ENCODE peak calls at places on chromosome X, in six cellular contexts. T is cardiac muscle cell, I is mesenchymal stem cell, P is mammary epithelial cell, V is neural progenitor cell, H is IMR-90. O is an unnamed sample. For H3K36me3 and H3K9me3, the result is how much of the 10 kb centered on the place peaks cover.

GRCh38 chrX:6382284-6382683 is 152.6 kb downstream of the VCX3A start:
- DNase-seq in V (no peak), I (no peak), T (no peak), P (no peak), H (no peak), O (no peak)

GRCh38 chrX:24100713-24101112 is 46.0 kb downstream of the EIF2S3 start:
- DNase-seq in T (no peak), P (no peak), I (peak), H (peak), V (no peak), O (no peak)

GRCh38 chrX:73916931-73917657 is 354.1 kb downstream of the CHIC1 start:
- DNase-seq in P (peak), I (peak), H (peak), V (peak), T (peak), O (peak)

GRCh38 chrX:17247144-17247543 is 127.9 kb upstream of the NHS start:
- DNase-seq in T (no peak), V (no peak), I (no peak), P (no peak), H (no peak), O (no peak)

GRCh38 chrX:124256209-124256608 is 76.3 kb upstream of the TEX13D start:
- DNase-seq in H (peak), T (no peak), P (no peak), V (no peak), I (peak), O (peak)

GRCh38 chrX:74636749-74637314 is 22.4 kb upstream of the RLIM start:
- DNase-seq in V (no peak), I (no peak), T (no peak), H (no peak), P (no peak), O (no peak)

GRCh38 chrX:32155044-32155638 is 1056.2 kb downstream of the DMD start:
- DNase-seq in T (peak), I (no peak), P (no peak), V (peak), H (no peak), O (no peak)

GRCh38 chrX:13153796-13154195 is 109.4 kb upstream of the FAM9C start:
- DNase-seq in P (no peak), H (peak), V (no peak), I (no peak), T (no peak), O (peak)

GRCh38 chrX:38117485-38117884 is 103.2 kb downstream of the SRPX start:
- DNase-seq in H (peak), I (no peak), P (peak), V (no peak), T (no peak), O (peak)

GRCh38 chrX:70168238-70169188 is 8.8 kb upstream of the DGAT2L6 start:
- DNase-seq in T (peak), H (peak), V (peak), I (peak), P (peak), O (peak)

GRCh38 chrX:17616936-17617335 is 120.4 kb upstream of the SCML1 start:
- DNase-seq in I (no peak), T (peak), H (no peak), P (no peak), V (peak), O (no peak)

GRCh38 chrX:104255465-104255864 is 732 bp upstream of the ESX1 start:
- DNase-seq in V (no peak), P (peak), I (no peak), T (no peak), H (no peak), O (no peak)

GRCh38 chrX:107701493-107702121 is 73.3 kb downstream of the PRPS1 start:
- DNase-seq in T (no peak), V (no peak), H (no peak), P (no peak), I (no peak), O (no peak)

GRCh38 chrX:139596068-139596467 is 65.5 kb downstream of the F9 start:
- DNase-seq in V (peak), H (no peak), T (no peak), P (no peak), I (no peak), O (no peak)

GRCh38 chrX:129523076-129524055 is at the start of gene SMARCA1:
- DNase-seq in H (peak), P (no peak), V (peak), T (peak), I (peak), O (peak)

GRCh38 chrX:131854586-131854985 is 168.5 kb upstream of the STK26 start:
- DNase-seq in I (peak), T (no peak), P (no peak), V (no peak), H (no peak), O (no peak)

GRCh38 chrX:9682456-9682855 is 83.2 kb downstream of the GPR143 start:
- DNase-seq in P (no peak), V (peak), I (peak), H (peak), T (peak), O (no peak)

GRCh38 chrX:128436397-128437103 is 384.3 kb upstream of the ACTRT1 start:
- DNase-seq in H (no peak), T (no peak), P (no peak), I (no peak), V (no peak), O (peak)

GRCh38 chrX:12263211-12263610 is 124.9 kb downstream of the FRMPD4 start:
- DNase-seq in I (no peak), H (peak), V (no peak), T (no peak), P (peak), O (no peak)

GRCh38 chrX:106730385-106730784 is 3.9 kb downstream of the RNF128 start:
- DNase-seq in I (no peak), T (no peak), V (no peak), P (no peak), H (peak), O (no peak)

GRCh38 chrX:135411893-135412292 is 9.9 kb upstream of the SMIM10L2A start:
- DNase-seq in P (peak), H (peak), V (no peak), T (no peak), I (peak), O (no peak)

GRCh38 chrX:134640914-134641313 is 17.4 kb downstream of the PLAC1 start:
- DNase-seq in I (no peak), H (no peak), V (no peak), T (no peak), P (no peak), O (no peak)

GRCh38 chrX:17547658-17548057 is 172.7 kb downstream of the NHS start:
- DNase-seq in T (peak), P (peak), I (peak), V (no peak), H (peak), O (peak)

GRCh38 chrX:43269201-43269600 is 386.9 kb upstream of the MAOA start:
- DNase-seq in I (peak), V (no peak), T (no peak), H (no peak), P (peak), O (no peak)

GRCh38 chrX:136738049-136738729 is 42.5 kb downstream of the ARHGEF6 start:
- DNase-seq in P (no peak), T (no peak), I (no peak), V (no peak), H (no peak), O (no peak)

GRCh38 chrX:136733613-136734012 is 47.1 kb downstream of the ARHGEF6 start:
- DNase-seq in V (no peak), T (no peak), H (no peak), I (no peak), P (no peak), O (no peak)

GRCh38 chrX:136736690-136737089 is 44.0 kb downstream of the ARHGEF6 start:
- DNase-seq in H (no peak), P (no peak), V (no peak), I (no peak), T (no peak), O (no peak)

GRCh38 chrX:136731798-136732197 is 48.9 kb downstream of the ARHGEF6 start:
- DNase-seq in P (no peak), T (no peak), H (no peak), V (no peak), I (no peak), O (no peak)

GRCh38 chrX:136735604-136736003 is 45.1 kb downstream of the ARHGEF6 start:
- DNase-seq in I (no peak), T (no peak), H (no peak), V (no peak), P (no peak), O (no peak)
- H3K4me3 ChIP-seq in I (no peak), T (no peak), H (no peak), V (no peak), P (no peak), O (no peak)

GRCh38 chrX:110178179-110178865 is 139.6 kb downstream of the AMMECR1 start:
- DNase-seq in V (no peak), H (no peak), I (no peak), P (no peak), T (no peak), O (no peak)
- H3K36me3 ChIP-seq in V (under half), H (under half), I (under half), P (under half), T (under half), O (under half)

DNA sequence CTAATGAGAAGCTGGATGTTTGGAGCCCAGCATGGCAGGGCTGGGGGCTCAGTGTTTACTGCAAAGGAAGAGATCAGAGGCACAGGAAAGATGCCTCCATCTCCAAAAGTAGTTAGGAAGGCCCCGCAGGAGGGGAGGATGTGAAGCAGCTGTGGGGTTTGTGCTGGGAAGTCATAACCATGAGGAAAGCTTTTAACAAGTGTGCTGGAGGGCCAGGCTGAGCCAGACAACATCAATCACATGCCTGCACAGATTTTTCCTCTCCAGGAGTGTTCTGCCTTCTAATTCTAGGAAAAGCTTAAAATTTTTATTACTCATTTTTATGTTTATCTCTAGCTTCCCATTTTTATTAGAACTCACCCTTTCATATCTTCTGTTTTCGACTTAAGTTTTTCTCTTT is 65.4 kb downstream of the GPR82 start:
- DNase-seq in I (no peak), V (no peak), T (no peak), H (no peak), P (no peak), O (no peak)
- H3K9me3 ChIP-seq in I (under half), V (under half), T (under half), H (under half), P (under half), O (under half)

GRCh38 chrX:1336331-1337143 is at the start of gene IL3RA:
- DNase-seq in V (no peak), T (peak), I (peak), P (no peak), H (no peak), O (no peak)

GRCh38 chrX:1330605-1331004 is 6.0 kb upstream of the IL3RA start:
- DNase-seq in V (no peak), H (no peak), I (no peak), P (no peak), T (no peak), O (no peak)

GRCh38 chrX:1334854-1335253 is 1.7 kb upstream of the IL3RA start:
- DNase-seq in V (no peak), T (no peak), I (no peak), P (no peak), H (no peak), O (no peak)
- H3K4me3 ChIP-seq in V (no peak), T (no peak), I (no peak), P (no peak), H (no peak), O (no peak)

GRCh38 chrX:40077176-40077575 is 20.6 kb downstream of the BCOR start:
- DNase-seq in P (no peak), H (no peak), T (no peak), V (no peak), I (no peak), O (no peak)

GRCh38 chrX:40079572-40079971 is 18.2 kb downstream of the BCOR start:
- DNase-seq in V (peak), I (no peak), P (no peak), T (no peak), H (no peak), O (no peak)

GRCh38 chrX:40078489-40079288 is 19.1 kb downstream of the BCOR start:
- DNase-seq in T (no peak), V (peak), I (no peak), H (no peak), P (no peak), O (no peak)

GRCh38 chrX:40076750-40077149 is 21.0 kb downstream of the BCOR start:
- DNase-seq in T (no peak), I (no peak), V (no peak), H (no peak), P (no peak), O (no peak)

DNA sequence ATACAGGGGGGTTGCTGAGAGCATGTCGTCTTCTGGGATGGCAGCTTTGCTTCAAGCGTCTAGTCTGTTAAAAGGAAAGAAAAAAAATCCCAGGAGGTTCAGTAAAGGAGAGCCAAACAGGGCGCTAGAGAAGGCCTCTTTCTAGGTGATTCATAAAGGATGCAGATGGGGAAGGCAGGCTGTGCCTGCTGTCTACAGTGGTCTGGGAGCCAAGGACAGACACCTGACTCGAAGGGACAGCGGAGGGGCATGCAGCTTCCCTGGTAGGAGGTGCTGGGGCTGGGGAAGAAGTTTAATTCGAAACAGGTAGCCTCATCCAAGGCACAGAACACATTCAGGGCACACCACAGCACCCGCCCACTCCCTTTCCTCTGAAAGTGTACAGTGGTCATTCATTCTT is 19.9 kb downstream of the BCOR start:
- DNase-seq in H (no peak), V (no peak), P (no peak), T (no peak), I (no peak), O (no peak)
- H3K36me3 ChIP-seq in H (under half), V (under half), P (under half), T (under half), I (under half), O (under half)

DNA sequence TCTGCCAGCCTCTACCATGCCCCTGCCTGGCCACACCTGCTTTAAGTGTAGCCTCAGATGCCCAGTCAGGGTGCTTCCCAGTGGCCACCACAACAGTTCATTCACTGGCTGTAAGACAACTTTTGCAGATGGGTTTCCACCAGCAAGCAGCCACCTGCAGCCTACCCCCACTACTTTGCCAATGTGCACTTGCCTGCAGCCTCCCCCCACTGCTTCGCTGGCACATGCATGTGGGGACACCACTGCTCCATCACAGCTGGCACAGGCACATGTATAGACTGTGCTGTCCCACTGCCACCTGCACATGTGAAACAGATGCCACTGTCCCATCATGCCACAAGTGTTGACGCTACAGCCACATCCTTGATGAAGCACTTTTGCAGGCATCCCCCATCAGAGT is 723.9 kb downstream of the SH3BGRL start:
- DNase-seq in H (no peak), I (no peak), V (no peak), P (no peak), T (no peak), O (no peak)
- H3K9me3 ChIP-seq in H (under half), I (under half), V (under half), P (under half), T (under half), O (under half)

DNA sequence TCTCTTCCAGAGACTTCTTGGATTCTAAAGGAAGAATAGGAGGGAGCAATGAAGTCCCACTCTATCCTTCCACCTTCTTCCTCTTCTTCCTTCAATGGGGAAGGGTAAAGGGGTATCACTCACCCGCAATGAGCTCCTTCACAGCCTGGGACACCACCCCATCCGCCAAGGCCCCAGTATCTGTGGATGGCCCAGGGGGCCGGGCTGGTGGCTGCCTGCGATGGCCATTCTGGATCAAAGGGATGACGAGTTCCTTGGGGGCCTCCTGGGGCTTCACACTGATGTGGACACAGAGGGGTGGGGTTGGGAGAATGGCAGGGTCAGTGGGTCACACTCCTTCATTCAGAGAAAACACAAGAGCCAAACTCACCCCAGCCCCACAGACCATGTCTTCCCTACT is 1.0 kb downstream of the GPKOW start:
- DNase-seq in H (no peak), T (no peak), P (no peak), V (no peak), I (no peak), O (no peak)
- H3K4me3 ChIP-seq in H (peak), T (no peak), P (peak), V (peak), I (peak), O (peak)

O was measured in MG63.